ENCODE peak calls at places on chromosomes 5 and 9, in eight cellular contexts. U is heart left ventricle, Z is cardiac muscle cell, B is lung, V is tibial nerve, R is uterus, K is breast epithelium, Y is lower lobe of right lung. A is an unnamed sample.

GRCh38 chr5:20105915-20106314 is 117.9 kb upstream of the CDH18 start:
- DNase-seq in U (no peak), K (no peak), Y (no peak), Z (no peak), V (no peak), R (no peak), B (no peak), A (no peak)

GRCh38 chr5:132267931-132268501 is 10.5 kb downstream of the PDLIM4 start:
- DNase-seq in Y (no peak), K (peak), B (no peak), V (no peak), R (no peak), U (no peak), Z (no peak), A (no peak)

GRCh38 chr9:103533318-103533717 is 538.2 kb downstream of the CYLC2 start:
- DNase-seq in R (no peak), B (no peak), U (no peak), K (no peak), Z (no peak), Y (no peak), V (no peak), A (no peak)

GRCh38 chr5:41275813-41276512 is 62.6 kb upstream of the C6 start:
- DNase-seq in Z (no peak), R (no peak), B (no peak), U (no peak), V (no peak), K (no peak), Y (no peak), A (no peak)

GRCh38 chr5:76473676-76474075 is 70.6 kb downstream of the IQGAP2 start:
- DNase-seq in U (no peak), V (no peak), Z (no peak), Y (no peak), K (no peak), B (no peak), R (no peak), A (no peak)

GRCh38 chr5:131068893-131069643 is 96.0 kb downstream of the HINT1 start:
- DNase-seq in R (no peak), V (no peak), Z (peak), U (no peak), B (no peak), K (peak), Y (no peak), A (no peak)

GRCh38 chr5:33023649-33024048 is 312.5 kb downstream of the NPR3 start:
- DNase-seq in V (no peak), Z (no peak), R (no peak), Y (no peak), U (no peak), B (no peak), K (no peak), A (no peak)

GRCh38 chr9:114035845-114036785 is 42.0 kb downstream of the AMBP start:
- DNase-seq in K (peak), U (no peak), V (no peak), R (peak), B (peak), Y (no peak), Z (no peak), A (peak)

GRCh38 chr5:126808619-126809018 is 31.7 kb downstream of the LMNB1 start:
- DNase-seq in V (no peak), Y (no peak), R (no peak), Z (peak), U (no peak), K (no peak), B (no peak), A (no peak)

GRCh38 chr9:128631636-128632035 is 25.0 kb downstream of the DYNC2I2 start:
- DNase-seq in Y (peak), U (no peak), K (no peak), Z (no peak), B (no peak), V (no peak), R (no peak), A (no peak)

DNA sequence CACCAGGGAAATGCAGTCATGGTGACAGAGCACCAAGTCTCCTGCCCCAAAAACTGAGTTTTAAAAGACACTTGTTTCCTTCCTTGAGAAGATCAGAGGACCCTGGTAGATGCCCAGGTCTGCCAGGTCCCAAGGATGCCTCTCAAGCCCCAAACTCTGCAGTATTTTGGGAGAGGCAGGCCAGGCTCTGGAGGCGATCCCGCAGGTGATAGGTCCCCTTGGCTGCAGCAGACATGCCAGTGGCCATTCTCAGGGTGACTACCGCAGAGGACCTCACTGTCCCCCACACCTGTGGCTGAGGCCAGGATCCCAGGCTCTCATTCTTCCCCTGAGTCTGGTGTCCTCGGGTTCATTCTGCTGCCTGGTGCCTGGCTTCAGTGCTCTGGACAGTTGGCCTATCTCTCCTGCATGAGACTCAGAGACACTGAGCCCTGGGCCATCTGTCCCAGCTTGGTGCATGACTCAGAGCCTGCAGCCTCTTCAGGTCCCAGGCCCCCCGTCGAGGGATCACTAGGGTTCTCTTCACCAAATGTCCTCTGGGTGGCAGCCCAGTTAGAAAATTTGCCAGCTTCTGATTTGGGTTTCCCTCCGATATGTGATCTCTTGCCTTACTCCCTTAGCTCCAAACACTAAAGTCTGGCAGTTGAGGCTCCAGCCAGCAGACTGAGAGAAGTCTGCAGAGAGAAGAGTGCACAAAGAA is 59.7 kb upstream of the GARNL3 start:
- DNase-seq in U (peak), Z (no peak), Y (no peak), K (no peak), B (no peak), R (no peak), V (no peak), A (no peak)
- TF ChIP-seq CTCF in U (peak), Z (peak), Y (no peak), K (no peak), B (no peak), R (peak), V (peak), A (no peak)

DNA sequence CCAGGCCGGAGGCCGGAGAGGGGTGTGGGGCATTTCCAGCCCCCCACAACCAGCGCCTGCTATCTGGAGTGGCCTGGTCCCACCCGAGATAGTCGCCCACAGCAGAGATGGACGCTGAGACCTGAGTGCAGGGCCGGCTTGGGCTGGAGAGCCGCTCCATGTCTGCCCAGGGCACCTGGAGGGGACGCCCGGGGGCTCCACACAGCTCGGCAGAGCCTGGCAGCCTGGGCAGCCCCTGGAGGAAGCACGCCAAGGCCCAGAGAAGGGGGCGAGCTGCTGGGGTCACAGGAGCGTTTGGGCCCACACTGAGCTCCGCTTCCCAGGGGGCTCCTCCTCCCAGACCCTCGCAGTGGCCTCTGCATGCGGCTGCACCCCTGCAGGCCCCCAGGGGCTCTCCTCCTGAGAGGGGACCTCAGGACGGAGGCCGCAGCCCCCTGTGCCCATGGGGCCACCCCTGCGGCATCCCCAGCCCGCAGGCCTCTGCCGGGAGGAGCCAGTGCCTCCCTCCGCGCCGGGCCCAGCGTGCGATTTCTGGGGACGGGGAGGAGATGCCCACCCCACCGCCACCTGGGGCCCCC is 42.2 kb upstream of the EGFL7 start:
- DNase-seq in B (no peak), Y (no peak), K (no peak), Z (no peak), R (no peak), U (no peak), V (no peak), A (no peak)
- H3K4me3 ChIP-seq in B (no peak), Y (no peak), K (peak), Z (no peak), R (no peak), U (no peak), V (no peak), A (no peak)

GRCh38 chr5:178357678-178358077 is 125.1 kb upstream of the PHYKPL start:
- DNase-seq in R (no peak), B (no peak), U (no peak), V (no peak), Y (no peak), Z (no peak), K (no peak), A (no peak)

GRCh38 chr5:178361657-178362445 is 129.2 kb upstream of the PHYKPL start:
- DNase-seq in K (no peak), B (no peak), V (no peak), R (no peak), Y (no peak), Z (no peak), U (no peak), A (no peak)

GRCh38 chr5:178359738-178360137 is 127.1 kb upstream of the PHYKPL start:
- DNase-seq in Z (no peak), K (no peak), R (no peak), U (no peak), V (no peak), B (no peak), Y (peak), A (no peak)

GRCh38 chr5:178360926-178361235 is 128.3 kb upstream of the PHYKPL start:
- DNase-seq in R (no peak), V (no peak), B (no peak), Z (no peak), Y (no peak), K (no peak), U (no peak), A (no peak)

DNA sequence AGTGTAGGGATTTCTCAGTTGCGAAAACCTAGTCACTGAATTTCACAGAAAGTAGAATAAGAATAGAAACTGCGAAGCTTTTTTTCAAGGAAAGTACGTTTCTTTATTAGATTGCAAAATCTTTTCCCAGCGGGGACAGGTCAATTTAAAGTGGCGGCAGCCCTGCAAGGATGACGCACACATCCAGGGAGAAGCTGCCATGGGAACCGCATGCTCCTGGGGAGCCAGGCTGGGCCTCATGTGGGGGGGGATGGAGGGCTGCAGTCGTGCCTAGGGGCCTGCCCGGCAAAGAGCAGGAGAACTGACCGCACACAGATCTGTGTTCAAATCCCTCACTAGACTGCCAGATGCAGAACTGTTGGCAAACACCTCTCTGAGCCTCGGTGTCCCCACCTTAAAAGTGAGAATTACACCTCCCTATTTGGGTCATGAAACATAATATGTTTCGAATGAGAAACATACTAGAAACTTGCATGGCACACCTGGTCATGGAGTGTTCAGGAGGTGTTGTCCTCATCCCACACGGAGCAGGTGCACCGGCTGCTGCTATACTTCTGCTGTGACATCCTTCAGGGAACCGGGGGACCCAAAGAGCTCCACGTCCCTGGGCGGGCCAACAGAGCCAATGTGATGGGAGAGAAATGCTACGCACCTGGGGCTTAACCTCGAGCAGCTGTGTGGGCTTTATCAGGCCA is 127.8 kb upstream of the PHYKPL start:
- DNase-seq in Y (peak), Z (no peak), U (no peak), K (no peak), R (no peak), B (no peak), V (no peak), A (no peak)
- H3K27ac ChIP-seq in Y (no peak), Z (no peak), U (no peak), K (no peak), R (no peak), B (no peak), V (no peak), A (no peak)

GRCh38 chr5:138065102-138065501 is 18.7 kb upstream of the WNT8A start:
- DNase-seq in R (no peak), B (no peak), V (no peak), Z (peak), U (no peak), Y (no peak), K (no peak), A (no peak)
- TF ChIP-seq CTCF in R (no peak), B (no peak), V (no peak), Z (peak), U (peak), Y (peak), K (no peak), A (no peak)

GRCh38 chr9:137610944-137611343 is 5.5 kb downstream of the ARRDC1 start:
- DNase-seq in K (no peak), Z (no peak), Y (no peak), U (peak), V (no peak), B (no peak), R (no peak), A (no peak)

GRCh38 chr9:137611623-137612609 is 6.4 kb downstream of the ARRDC1 start:
- DNase-seq in Z (no peak), B (peak), R (peak), U (peak), K (peak), V (no peak), Y (peak), A (no peak)

GRCh38 chr9:137613259-137613658 is 5.5 kb upstream of the EHMT1 start:
- DNase-seq in K (no peak), Y (no peak), Z (no peak), U (no peak), B (no peak), R (no peak), V (no peak), A (no peak)

GRCh38 chr9:137613738-137614523 is 4.9 kb upstream of the EHMT1 start:
- DNase-seq in K (no peak), Z (no peak), B (no peak), U (no peak), R (no peak), Y (no peak), V (no peak), A (no peak)

GRCh38 chr9:137612741-137613142 is 6.1 kb upstream of the EHMT1 start:
- DNase-seq in R (no peak), U (peak), B (no peak), Y (no peak), Z (no peak), K (no peak), V (no peak), A (no peak)
- H3K4me3 ChIP-seq in R (no peak), U (no peak), B (no peak), Y (no peak), Z (no peak), K (peak), V (no peak), A (no peak)

GRCh38 chr5:74254257-74254656 is 386.3 kb downstream of the ENC1 start:
- DNase-seq in V (no peak), R (no peak), Z (no peak), Y (no peak), B (no peak), U (no peak), K (no peak), A (no peak)

GRCh38 chr5:74251106-74252032 is 389.2 kb downstream of the ENC1 start:
- DNase-seq in R (peak), K (peak), Z (no peak), B (no peak), V (peak), Y (no peak), U (peak), A (no peak)

GRCh38 chr5:74250304-74251102 is 390.0 kb downstream of the ENC1 start:
- DNase-seq in Z (no peak), U (no peak), R (peak), B (no peak), Y (no peak), V (no peak), K (no peak), A (no peak)

GRCh38 chr5:74248576-74248975 is 392.0 kb downstream of the ENC1 start:
- DNase-seq in B (no peak), Z (no peak), R (no peak), K (peak), Y (no peak), U (no peak), V (no peak), A (no peak)

DNA sequence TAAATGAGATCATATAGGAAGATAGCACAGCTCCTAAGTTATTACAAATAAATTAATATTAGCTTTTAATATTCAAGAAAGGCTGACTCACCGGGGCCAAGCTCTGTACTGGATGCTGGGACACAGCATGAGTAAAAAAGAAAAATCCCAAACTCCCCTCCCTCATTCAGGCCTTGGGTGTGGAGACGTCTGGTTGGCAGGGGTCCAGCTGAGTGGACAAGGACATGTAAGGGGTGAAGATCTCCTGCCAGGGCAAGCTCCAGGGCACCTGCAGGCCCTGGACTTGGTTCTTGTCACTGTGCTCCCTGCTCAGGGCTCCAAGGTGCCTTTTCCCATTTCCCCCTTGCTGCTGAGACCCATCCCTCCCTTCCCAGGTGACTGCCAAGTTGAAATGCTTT is 388.5 kb downstream of the ENC1 start:
- DNase-seq in Z (no peak), Y (no peak), R (peak), V (no peak), K (no peak), U (no peak), B (no peak), A (no peak)
- H3K27ac ChIP-seq in Z (no peak), Y (no peak), R (peak), V (no peak), K (peak), U (peak), B (no peak), A (peak)

GRCh38 chr5:153476767-153477166 is 13.7 kb upstream of the GRIA1 start:
- DNase-seq in B (no peak), K (no peak), R (no peak), Z (no peak), Y (no peak), V (no peak), U (no peak), A (no peak)
- TF ChIP-seq CTCF in B (no peak), K (no peak), R (no peak), Z (peak), Y (no peak), V (no peak), U (no peak), A (no peak)

GRCh38 chr5:113296681-113297080 is 138.1 kb downstream of the TSSK1B start:
- DNase-seq in R (no peak), U (no peak), Y (no peak), Z (no peak), K (no peak), B (no peak), V (no peak), A (no peak)

GRCh38 chr5:113294341-113295110 is 140.3 kb downstream of the TSSK1B start:
- DNase-seq in Z (peak), Y (peak), B (peak), R (peak), V (peak), K (peak), U (peak), A (peak)

GRCh38 chr5:113293068-113293571 is 141.7 kb downstream of the TSSK1B start:
- DNase-seq in Z (peak), Y (no peak), R (no peak), B (no peak), U (no peak), V (no peak), K (no peak), A (no peak)

GRCh38 chr5:113293613-113294340 is 141.0 kb downstream of the TSSK1B start:
- DNase-seq in U (no peak), B (no peak), Y (no peak), R (peak), K (no peak), V (peak), Z (peak), A (no peak)

DNA sequence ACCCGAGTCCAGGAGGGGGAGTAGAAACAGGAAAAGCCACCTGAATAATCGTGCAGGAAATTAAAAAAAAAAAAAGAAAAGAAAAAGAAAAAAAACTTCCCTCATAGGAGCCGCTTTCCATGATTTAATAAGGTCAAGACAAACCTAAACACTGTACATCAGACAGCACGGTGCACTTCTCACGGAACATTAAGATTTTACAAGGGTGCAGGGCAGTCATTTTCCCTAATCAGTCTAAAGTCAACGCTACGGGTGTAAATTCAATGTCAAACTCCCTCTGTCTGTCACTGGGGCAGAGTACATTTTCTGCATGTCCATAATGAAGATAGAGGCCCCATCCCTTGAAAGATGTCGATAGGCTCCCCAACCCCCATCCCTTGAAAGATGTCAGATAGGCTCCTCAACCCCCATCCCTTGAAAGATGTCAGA is 139.7 kb downstream of the TSSK1B start:
- DNase-seq in Y (no peak), R (no peak), Z (no peak), U (no peak), K (no peak), B (no peak), V (no peak), A (no peak)
- H3K4me3 ChIP-seq in Y (peak), R (peak), Z (peak), U (peak), K (peak), B (no peak), V (peak), A (peak)

DNA sequence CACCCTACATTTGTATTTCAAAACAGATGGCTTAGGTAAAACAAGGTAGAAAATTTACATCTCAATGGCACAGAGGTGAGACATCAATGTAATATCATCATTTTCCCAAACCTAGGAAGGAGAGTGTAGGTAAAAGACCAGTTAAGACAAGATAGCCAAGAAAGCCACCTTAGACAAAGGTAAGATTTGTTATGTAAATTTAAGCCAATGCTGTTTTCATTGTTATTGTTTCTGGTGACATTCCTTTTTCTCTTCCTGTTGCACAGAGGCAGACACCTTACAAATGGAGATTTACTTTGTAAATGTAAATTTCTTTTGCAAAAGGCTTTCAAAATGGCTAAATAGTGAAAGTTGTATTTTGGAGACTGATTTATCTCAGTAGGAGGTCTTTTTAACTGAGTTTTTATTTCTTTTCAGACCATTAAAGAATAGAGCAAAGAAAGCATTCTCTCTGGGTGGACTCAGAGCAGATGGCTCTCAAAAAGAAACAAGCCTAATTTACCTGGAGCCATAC is 159.1 kb downstream of the YIPF5 start:
- DNase-seq in K (no peak), V (no peak), Y (no peak), R (no peak), Z (no peak), B (no peak), U (no peak), A (no peak)
- H3K27ac ChIP-seq in K (no peak), V (no peak), Y (no peak), R (no peak), Z (no peak), B (no peak), U (no peak), A (no peak)